ENCODE peak calls at places on chromosomes 13 and 19, in four cellular contexts. O, E, S and Z are unnamed samples.

GRCh38 chr13:43785166-43785680 is 1.5 kb downstream of the ENOX1 start:
- DNase-seq in S (no peak), O (no peak), E (no peak), Z (no peak)

GRCh38 chr13:49082653-49083536 is 107.2 kb downstream of the FNDC3A start:
- DNase-seq in O (no peak), E (no peak), S (no peak), Z (no peak)

GRCh38 chr19:5330307-5330720 is 10.3 kb downstream of the PTPRS start:
- DNase-seq in S (no peak), O (no peak), E (no peak), Z (no peak)

GRCh38 chr13:108595416-108596257 is 33.8 kb upstream of the MYO16 start:
- DNase-seq in O (no peak), S (no peak), E (no peak), Z (no peak)

GRCh38 chr13:55534306-55534705 is 1606.4 kb upstream of the PRR20A start:
- DNase-seq in S (no peak), E (no peak), O (no peak), Z (no peak)

GRCh38 chr13:32669030-32669646 is 82.9 kb downstream of the PDS5B start:
- DNase-seq in S (peak; percentile 45), E (no peak), O (peak; percentile 52), Z (peak; percentile 25)

GRCh38 chr13:106373989-106374572 is 161.4 kb downstream of the EFNB2 start:
- DNase-seq in E (no peak), S (no peak), O (no peak), Z (peak; percentile 79)

GRCh38 chr13:33208290-33208990 is 77.1 kb downstream of the STARD13 start:
- DNase-seq in O (no peak), S (no peak), E (no peak), Z (no peak)

GRCh38 chr19:2611483-2612464 is 90.7 kb downstream of the GNG7 start:
- DNase-seq in S (no peak), E (no peak), O (no peak), Z (no peak)

GRCh38 chr13:92255533-92255932 is 857.1 kb downstream of the GPC5 start:
- DNase-seq in S (no peak), O (no peak), E (no peak), Z (no peak)

GRCh38 chr13:30892966-30893365 is 13.1 kb upstream of the MEDAG start:
- DNase-seq in E (peak; percentile 84), O (peak; percentile 65), S (no peak), Z (no peak)

GRCh38 chr13:93496985-93497673 is 270.5 kb downstream of the GPC6 start:
- DNase-seq in O (no peak), S (no peak), E (no peak), Z (no peak)

GRCh38 chr13:42814868-42815267 is 33.5 kb downstream of the FAM216B start:
- DNase-seq in O (no peak), E (no peak), S (no peak), Z (no peak)

GRCh38 chr13:63944896-63945295 is 2529.2 kb upstream of the PCDH20 start:
- DNase-seq in E (no peak), O (no peak), S (no peak), Z (no peak)

GRCh38 chr19:19039901-19040300 is 6.5 kb downstream of the ARMC6 start:
- DNase-seq in E (no peak), O (no peak), S (peak; percentile 14), Z (no peak)

GRCh38 chr13:111664696-111665095 is 344.3 kb downstream of the TEX29 start:
- DNase-seq in S (no peak), E (no peak), O (no peak), Z (no peak)

GRCh38 chr19:5085566-5085965 is 116.7 kb downstream of the KDM4B start:
- DNase-seq in O (no peak), E (no peak), S (no peak), Z (no peak)

GRCh38 chr19:16076958-16077611 is 790 bp downstream of the TPM4 start:
- DNase-seq in O (no peak), S (no peak), E (peak; percentile 86), Z (no peak)

GRCh38 chr13:95698047-95698749 is 21.3 kb downstream of the DNAJC3 start:
- DNase-seq in S (no peak), O (no peak), E (no peak), Z (no peak)

GRCh38 chr13:77860621-77861020 is 58.0 kb downstream of the EDNRB start:
- DNase-seq in O (no peak), E (no peak), S (no peak), Z (peak; percentile 62)

GRCh38 chr19:5932593-5933262 is 18.7 kb downstream of the CAPS start:
- DNase-seq in S (no peak), E (no peak), O (no peak), Z (no peak)

GRCh38 chr13:95296326-95296939 is 4.8 kb downstream of the ABCC4 start:
- DNase-seq in S (no peak), O (peak; percentile 73), E (no peak), Z (no peak)

GRCh38 chr19:41784337-41785239 is 11.8 kb upstream of the CEACAM3 start:
- DNase-seq in S (no peak), O (no peak), E (no peak), Z (no peak)

GRCh38 chr13:27442071-27442647 is 8.2 kb downstream of the MTIF3 start:
- DNase-seq in E (no peak), S (peak; percentile 39), O (peak; percentile 83), Z (no peak)

GRCh38 chr13:62483774-62484173 is 1068.1 kb upstream of the PCDH20 start:
- DNase-seq in E (no peak), S (no peak), O (no peak), Z (no peak)

GRCh38 chr19:4455742-4456565 is 1.6 kb downstream of the UBXN6 start:
- DNase-seq in O (no peak), E (no peak), S (no peak), Z (no peak)

GRCh38 chr13:27113436-27113835 is 58.2 kb downstream of the USP12 start:
- DNase-seq in E (no peak), S (no peak), O (no peak), Z (no peak)

GRCh38 chr19:41537789-41538188 is 38.2 kb upstream of the CEACAM21 start:
- DNase-seq in S (no peak), O (no peak), E (no peak), Z (no peak)

GRCh38 chr19:9528757-9529336 is 9.6 kb downstream of the ZNF426 start:
- DNase-seq in E (no peak), S (no peak), O (no peak), Z (peak; percentile 11)

GRCh38 chr19:45645631-45646344 is 6.6 kb upstream of the EML2 start:
- DNase-seq in O (peak; percentile 49), S (peak; percentile 85), E (peak; percentile 77), Z (peak; percentile 95)

GRCh38 chr19:30884146-30884812 is 465.0 kb downstream of the TSHZ3 start:
- DNase-seq in O (no peak), E (no peak), S (no peak), Z (no peak)